ENCODE peak calls at places on chromosomes 2 and 18, in eight cellular contexts. U is AG10803; O is OCI-LY7; X is sigmoid colon; W is nephron progenitor cell; G is CD8-positive, alpha-beta T cell; P is AG09319; Z is cardiac muscle cell. I is an unnamed sample.

GRCh38 chr2:235506291-235506996 is 12.6 kb downstream of the AGAP1 start:
- DNase-seq in X (no peak), O (no peak), G (no peak), Z (peak; percentile 21), U (peak; percentile 29), W (no peak), P (no peak), I (no peak)

GRCh38 chr2:224837558-224837957 is 121.4 kb upstream of the CCDC195 start:
- DNase-seq in U (peak; percentile 92), O (no peak), G (no peak), P (no peak), X (no peak), Z (peak; percentile 88), W (no peak), I (no peak)

GRCh38 chr2:163681765-163682164 is 54.0 kb downstream of the FIGN start:
- DNase-seq in X (peak; percentile 86), P (no peak), W (no peak), G (no peak), O (no peak), Z (peak; percentile 83), U (peak; percentile 79), I (no peak)

GRCh38 chr2:182870227-182870626 is 3.8 kb upstream of the FRZB start:
- DNase-seq in X (no peak), G (no peak), W (no peak), U (no peak), Z (no peak), P (no peak), O (peak; percentile 59), I (peak; percentile 23)

GRCh38 chr18:60978338-60978737 is 354.9 kb upstream of the CDH20 start:
- DNase-seq in P (no peak), O (no peak), X (no peak), U (peak; percentile 55), W (peak; percentile 8), Z (peak; percentile 69), G (no peak), I (no peak)

GRCh38 chr18:69684789-69685188 is 262.9 kb downstream of the CD226 start:
- DNase-seq in X (no peak), Z (no peak), W (no peak), U (no peak), G (no peak), O (no peak), P (no peak), I (no peak)

GRCh38 chr18:31658670-31659573 is 25.5 kb downstream of the B4GALT6 start:
- DNase-seq in P (no peak), G (no peak), W (no peak), Z (no peak), O (peak; percentile 56), U (no peak), X (no peak), I (no peak)

GRCh38 chr2:6113796-6114195 is 421.6 kb downstream of the SOX11 start:
- DNase-seq in W (no peak), U (no peak), P (no peak), X (no peak), G (no peak), Z (no peak), O (no peak), I (no peak)

GRCh38 chr2:74532222-74532621 is 2.5 kb downstream of the HTRA2 start:
- DNase-seq in Z (peak; percentile 68), G (no peak), O (peak; percentile 61), U (peak; percentile 70), X (no peak), P (no peak), W (no peak), I (no peak)

GRCh38 chr2:157933549-157933948 is 57.4 kb upstream of the ACVR1 start:
- DNase-seq in Z (no peak), X (no peak), W (no peak), G (no peak), O (no peak), P (no peak), U (no peak), I (no peak)

GRCh38 chr18:52615943-52616342 is 275.9 kb downstream of the DCC start:
- DNase-seq in O (no peak), X (no peak), W (no peak), U (no peak), Z (no peak), G (no peak), P (no peak), I (no peak)

GRCh38 chr2:18520605-18521031 is 39.8 kb downstream of the RDH14 start:
- DNase-seq in G (peak; percentile 85), W (peak; percentile 90), O (peak; percentile 58), P (peak; percentile 60), Z (peak; percentile 91), X (peak; percentile 93), U (peak; percentile 73), I (peak; percentile 83)

GRCh38 chr2:227324671-227325055 is 388 bp upstream of the MFF start:
- DNase-seq in W (no peak), P (no peak), Z (no peak), O (no peak), U (peak; percentile 25), G (peak; percentile 51), X (no peak), I (peak; percentile 12)

GRCh38 chr2:163132850-163133249 is 294.3 kb upstream of the KCNH7 start:
- DNase-seq in W (no peak), O (no peak), Z (peak; percentile 12), G (no peak), P (no peak), X (no peak), U (peak; percentile 3), I (no peak)

GRCh38 chr2:27903649-27904544 is 13.4 kb downstream of the BABAM2 start:
- DNase-seq in U (peak; percentile 15), O (no peak), W (no peak), P (no peak), X (no peak), Z (peak; percentile 49), G (no peak), I (no peak)

GRCh38 chr2:128416781-128417180 is 98.1 kb upstream of the HS6ST1 start:
- DNase-seq in X (no peak), W (no peak), P (no peak), Z (no peak), O (no peak), G (peak; percentile 36), U (no peak), I (no peak)

GRCh38 chr2:146374505-146374904 is 1470.3 kb upstream of the ACVR2A start:
- DNase-seq in P (no peak), O (no peak), Z (no peak), W (no peak), U (no peak), G (no peak), X (no peak), I (no peak)

GRCh38 chr2:210663574-210663973 is 107.2 kb downstream of the CPS1 start:
- DNase-seq in Z (peak; percentile 34), O (no peak), W (peak; percentile 2), X (no peak), P (no peak), U (peak; percentile 28), G (no peak), I (peak; percentile 21)
- TF ChIP-seq CTCF in Z (no peak), O (peak; percentile 34), W (peak; percentile 38), X (no peak), P (peak; percentile 11), U (peak; percentile 40), G (no peak), I (peak; percentile 17)

DNA sequence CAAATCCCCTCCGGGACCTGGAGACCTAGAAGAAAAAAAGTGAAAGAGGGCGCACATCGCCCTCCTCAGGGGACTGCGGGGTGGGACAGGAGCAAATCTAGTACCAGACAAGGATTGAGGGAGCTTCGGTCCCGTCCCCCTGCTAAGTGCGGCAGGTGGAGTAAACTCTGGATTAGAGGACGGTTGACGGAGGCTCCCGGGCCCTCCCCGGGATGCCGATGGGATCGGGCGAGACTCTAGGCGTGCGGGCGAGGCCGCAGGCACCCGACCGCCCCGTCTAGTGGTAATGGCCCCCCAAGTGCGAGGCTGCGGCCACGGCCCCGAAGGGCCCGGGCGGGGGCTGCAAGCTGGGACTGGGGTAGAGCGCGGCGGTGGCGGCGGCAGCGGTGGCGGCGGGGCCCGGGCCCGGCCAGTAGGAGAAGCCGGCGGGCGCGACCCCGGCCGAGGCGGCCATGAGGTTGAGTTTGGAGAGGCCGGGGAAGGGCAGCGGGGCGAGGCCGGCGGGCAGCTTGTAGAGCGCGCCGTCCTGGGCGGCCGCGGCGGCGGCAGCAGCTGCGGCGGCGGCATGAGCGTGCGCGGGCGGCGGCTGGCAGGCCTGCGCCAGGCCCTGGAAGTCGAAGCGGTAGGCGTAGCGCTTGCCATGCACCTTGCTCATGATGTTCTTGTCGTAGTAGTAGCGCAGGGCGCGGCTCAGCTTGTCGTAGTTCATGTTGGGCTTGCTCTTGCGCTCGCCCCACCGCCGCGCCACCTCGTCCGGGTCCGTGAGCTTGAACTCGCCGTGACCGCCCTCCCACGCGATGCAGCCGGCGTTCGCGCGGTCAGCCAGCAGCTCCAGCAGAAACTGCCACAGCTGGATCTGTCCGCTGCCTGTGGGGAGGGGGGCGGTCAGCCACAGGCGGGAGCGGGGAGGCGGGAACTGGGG is 3.3 kb downstream of the FEV start:
- DNase-seq in G (no peak), P (no peak), U (no peak), Z (peak; percentile 45), X (peak; percentile 54), W (peak; percentile 61), O (no peak), I (peak; percentile 38)
- TF ChIP-seq CTCF in G (no peak), P (no peak), U (no peak), Z (no peak), X (no peak), W (no peak), O (peak; percentile 33), I (no peak)

DNA sequence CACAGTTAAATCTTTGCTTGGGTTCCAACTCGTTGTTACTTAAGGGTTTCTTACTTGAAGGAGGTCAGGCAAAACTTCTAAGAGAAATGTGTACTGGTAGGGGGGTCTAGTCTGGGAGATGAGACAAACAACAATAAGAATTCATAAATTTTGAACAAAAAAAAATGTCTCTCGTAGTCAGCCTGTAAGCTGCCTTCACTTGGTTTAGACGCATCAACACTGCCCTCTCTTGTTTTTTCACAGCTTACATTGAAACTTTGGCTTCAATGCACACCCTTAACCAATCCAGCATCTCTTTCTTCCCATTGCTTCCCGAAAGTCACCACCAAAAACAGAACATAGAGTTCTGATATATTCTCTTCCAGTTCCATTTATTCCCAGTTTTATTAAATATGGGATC is 576.4 kb upstream of the PIK3C3 start:
- DNase-seq in Z (peak; percentile 85), O (no peak), G (no peak), X (no peak), W (no peak), U (peak; percentile 50), P (no peak), I (no peak)
- TF ChIP-seq CTCF in Z (peak; percentile 59), O (no peak), G (no peak), X (no peak), W (peak; percentile 23), U (peak; percentile 53), P (no peak), I (no peak)

DNA sequence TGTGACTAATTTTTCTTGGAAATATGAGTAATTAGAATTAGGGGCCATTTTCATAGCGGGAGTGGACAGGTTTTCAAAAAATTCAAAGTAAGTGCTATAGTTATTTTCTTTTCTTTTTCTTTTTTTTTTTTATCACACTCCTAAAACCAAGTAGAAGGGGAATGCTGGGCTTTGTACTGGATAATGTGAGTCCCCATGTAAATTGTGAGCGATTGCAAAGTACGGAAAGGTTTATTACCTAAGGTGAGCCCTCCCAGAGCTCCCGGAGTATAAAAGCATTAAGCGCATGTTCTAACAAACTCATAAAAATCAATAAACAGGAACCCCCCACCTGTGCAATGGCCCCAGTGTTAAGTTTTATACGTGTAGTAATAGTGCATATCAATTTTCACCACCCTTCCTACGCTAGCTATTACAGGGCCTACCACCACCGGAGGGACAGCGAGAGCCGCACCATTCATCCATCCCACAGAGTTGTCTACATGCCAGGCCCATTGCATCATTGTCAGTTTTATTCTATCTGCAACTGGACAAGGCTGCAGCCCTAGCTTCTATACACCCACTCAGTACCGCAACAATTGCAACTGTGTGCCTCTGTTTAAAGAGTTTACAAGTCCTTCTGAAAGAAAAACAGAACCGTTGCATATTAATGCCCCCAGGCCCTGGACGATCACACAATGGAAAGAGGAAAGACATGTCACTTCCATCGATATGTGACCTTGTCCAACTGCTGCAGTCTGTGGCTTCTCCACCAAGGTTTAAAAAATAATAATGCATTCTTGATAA is 58.7 kb downstream of the ZEB2 start:
- DNase-seq in U (no peak), Z (peak; percentile 96), X (no peak), O (no peak), G (no peak), P (no peak), W (no peak), I (no peak)
- TF ChIP-seq CTCF in U (no peak), Z (no peak), X (no peak), O (no peak), G (no peak), P (no peak), W (no peak), I (no peak)